ENCODE peak calls at places on chromosomes 12 and 14, in six cellular contexts. E is heart right ventricle; R is CD8-positive, alpha-beta memory T cell; W is CD4-positive, CD25-positive, alpha-beta regulatory T cell; C is right atrium auricular region; Y is tibial nerve. J is an unnamed sample.

GRCh38 chr12:50201987-50202521 is 34.9 kb upstream of the CERS5 start:
- DNase-seq in Y (no peak), E (no peak), W (no peak), R (no peak), C (no peak), J (no peak)

GRCh38 chr12:68119250-68119649 is 40.3 kb downstream of the IFNG start:
- DNase-seq in W (no peak), Y (no peak), E (no peak), C (no peak), R (no peak), J (no peak)

GRCh38 chr12:101924647-101925046 is 47.3 kb downstream of the DRAM1 start:
- DNase-seq in E (no peak), W (no peak), R (no peak), Y (no peak), C (no peak), J (no peak)

GRCh38 chr12:8953773-8954402 is 4.4 kb upstream of the M6PR start:
- DNase-seq in E (peak; percentile 15), Y (no peak), W (peak; percentile 42), C (no peak), R (peak; percentile 84), J (no peak)

GRCh38 chr12:52741378-52742195 is 35.6 kb downstream of the KRT76 start:
- DNase-seq in W (no peak), R (peak; percentile 26), E (peak; percentile 54), Y (peak; percentile 31), C (no peak), J (no peak)

GRCh38 chr14:93941293-93941910 is 14.3 kb downstream of the FAM181A start:
- DNase-seq in Y (no peak), C (no peak), W (no peak), E (no peak), R (no peak), J (no peak)

GRCh38 chr12:4141344-4142270 is 132.0 kb upstream of the CCND2 start:
- DNase-seq in R (no peak), W (no peak), Y (no peak), C (no peak), E (no peak), J (peak; percentile 34)

GRCh38 chr12:111777345-111778045 is 10.8 kb downstream of the ALDH2 start:
- DNase-seq in W (no peak), E (peak; percentile 22), Y (no peak), C (no peak), R (no peak), J (no peak)

GRCh38 chr14:96246535-96246839 is 9.5 kb upstream of the BDKRB1 start:
- DNase-seq in Y (no peak), R (no peak), W (no peak), E (no peak), C (no peak), J (no peak)

GRCh38 chr12:42507031-42507430 is 82.5 kb downstream of the PRICKLE1 start:
- DNase-seq in R (no peak), Y (no peak), C (no peak), E (no peak), W (no peak), J (no peak)

GRCh38 chr12:103028881-103029280 is 71.4 kb downstream of the ASCL1 start:
- DNase-seq in R (no peak), C (no peak), W (no peak), E (no peak), Y (no peak), J (no peak)

GRCh38 chr14:50320279-50320678 is 8.2 kb downstream of the DMAC2L start:
- DNase-seq in E (no peak), C (no peak), R (no peak), Y (no peak), W (no peak), J (no peak)

GRCh38 chr14:68871392-68871791 is 78.5 kb upstream of the ZFP36L1 start:
- DNase-seq in R (no peak), E (no peak), C (no peak), W (no peak), Y (no peak), J (no peak)

GRCh38 chr12:48750769-48751356 is 34.4 kb upstream of the CCNT1 start:
- DNase-seq in E (no peak), Y (no peak), C (no peak), R (no peak), W (no peak), J (no peak)

GRCh38 chr14:58469309-58469708 is 41.8 kb downstream of the KIAA0586 start:
- DNase-seq in R (no peak), W (no peak), E (no peak), Y (no peak), C (no peak), J (no peak)

GRCh38 chr12:92608418-92609091 is 94.2 kb upstream of the PLEKHG7 start:
- DNase-seq in E (no peak), Y (peak; percentile 42), R (peak; percentile 6), C (no peak), W (no peak), J (no peak)

GRCh38 chr12:125053821-125054220 is 11.4 kb upstream of the AACS start:
- DNase-seq in C (no peak), Y (peak; percentile 73), R (no peak), W (no peak), E (no peak), J (no peak)

GRCh38 chr12:32535260-32535999 is 136.1 kb downstream of the FGD4 start:
- DNase-seq in C (peak; percentile 67), Y (peak; percentile 66), E (peak; percentile 85), W (no peak), R (no peak), J (peak; percentile 94)

GRCh38 chr14:88258026-88258425 is 65.0 kb downstream of the KCNK10 start:
- DNase-seq in C (no peak), Y (no peak), W (no peak), E (no peak), R (no peak), J (no peak)

GRCh38 chr12:105330283-105330937 is at the start of gene C12orf75:
- DNase-seq in W (peak; percentile 85), C (no peak), E (peak; percentile 70), R (peak; percentile 89), Y (peak; percentile 50), J (peak; percentile 75)

GRCh38 chr12:55935742-55936151 is 4.8 kb downstream of the DGKA start:
- DNase-seq in E (peak; percentile 50), W (no peak), R (no peak), Y (no peak), C (no peak), J (peak; percentile 49)

GRCh38 chr12:57614178-57614947 is 3.1 kb downstream of the ARHGEF25 start:
- DNase-seq in R (no peak), Y (no peak), W (no peak), E (peak; percentile 58), C (no peak), J (peak; percentile 55)

GRCh38 chr14:58587271-58587670 is 50.5 kb upstream of the DACT1 start:
- DNase-seq in R (no peak), C (no peak), Y (no peak), E (no peak), W (no peak), J (no peak)

GRCh38 chr12:65121956-65122469 is 908 bp upstream of the WIF1 start:
- DNase-seq in E (no peak), C (no peak), Y (no peak), R (no peak), W (no peak), J (no peak)

GRCh38 chr12:65119063-65119462 is 2.0 kb downstream of the WIF1 start:
- DNase-seq in E (no peak), R (no peak), Y (no peak), W (no peak), C (no peak), J (no peak)

GRCh38 chr12:65123435-65124063 is 2.4 kb upstream of the WIF1 start:
- DNase-seq in W (no peak), C (no peak), E (no peak), R (peak; percentile 0), Y (no peak), J (no peak)

GRCh38 chr12:65122661-65123060 is 1.6 kb upstream of the WIF1 start:
- DNase-seq in R (no peak), C (no peak), E (no peak), W (no peak), Y (no peak), J (no peak)

GRCh38 chr12:65121049-65121955 is at the start of gene WIF1:
- DNase-seq in R (peak; percentile 1), E (peak; percentile 14), W (no peak), Y (no peak), C (no peak), J (no peak)
- H3K4me3 ChIP-seq in R (no peak within 1 kb of the TSS), E (peak within 1 kb of the TSS; percentile 42), W (no peak within 1 kb of the TSS), Y (peak within 1 kb of the TSS; percentile 34), C (peak within 1 kb of the TSS; percentile 1), J (peak within 1 kb of the TSS; percentile 31)

DNA sequence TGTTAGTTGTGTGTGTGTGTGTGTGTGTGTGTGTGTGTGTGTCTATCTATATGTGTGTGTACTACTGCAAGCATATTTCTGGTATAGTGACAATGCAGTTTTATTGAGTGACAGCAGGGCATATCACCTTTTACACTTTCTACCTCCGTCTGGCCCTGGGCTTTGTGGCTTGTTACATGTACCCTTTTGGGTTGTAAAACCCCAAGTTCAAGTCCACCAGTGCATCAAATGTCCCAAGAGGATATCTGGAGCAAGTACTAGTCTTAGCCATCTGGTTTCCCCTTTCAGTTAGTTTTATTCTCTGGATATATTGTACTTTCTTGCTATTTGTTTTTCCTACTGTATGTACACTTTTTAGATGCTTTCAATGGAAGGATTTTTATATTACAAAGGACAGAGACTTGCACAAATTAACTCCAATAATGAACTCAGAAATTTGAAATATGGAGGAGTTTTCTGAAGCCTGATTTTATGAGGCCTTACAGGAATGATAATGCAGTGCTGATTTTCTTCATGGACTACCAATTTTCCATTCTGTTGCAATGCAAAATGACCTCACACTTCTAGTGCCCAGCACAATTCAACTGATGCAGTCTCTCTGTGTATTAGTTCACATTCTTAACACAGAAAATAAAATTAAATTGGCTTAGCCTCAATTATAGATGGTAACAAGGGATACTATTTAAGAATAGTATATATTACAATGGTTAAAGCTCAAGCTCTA is 29.1 kb downstream of the SLC16A7 start:
- DNase-seq in Y (no peak), E (no peak), W (no peak), R (no peak), C (no peak), J (no peak)
- H3K4me1 ChIP-seq in Y (peaks cover 5% of the 10 kb centered on the region), E (no peaks in the 10 kb centered on the region), W (no peaks in the 10 kb centered on the region), R (peaks cover 4% of the 10 kb centered on the region), C (no peaks in the 10 kb centered on the region), J (peaks cover 11% of the 10 kb centered on the region)

GRCh38 chr14:39177168-39177545 is 2.1 kb downstream of the PNN start:
- DNase-seq in Y (no peak), C (no peak), R (no peak), W (no peak), E (no peak), J (no peak)
- H3K27ac ChIP-seq in Y (no peak overlapping the region), C (no peak overlapping the region), R (no peak overlapping the region), W (peak overlapping the region; percentile 94), E (no peak overlapping the region), J (no peak overlapping the region)

DNA sequence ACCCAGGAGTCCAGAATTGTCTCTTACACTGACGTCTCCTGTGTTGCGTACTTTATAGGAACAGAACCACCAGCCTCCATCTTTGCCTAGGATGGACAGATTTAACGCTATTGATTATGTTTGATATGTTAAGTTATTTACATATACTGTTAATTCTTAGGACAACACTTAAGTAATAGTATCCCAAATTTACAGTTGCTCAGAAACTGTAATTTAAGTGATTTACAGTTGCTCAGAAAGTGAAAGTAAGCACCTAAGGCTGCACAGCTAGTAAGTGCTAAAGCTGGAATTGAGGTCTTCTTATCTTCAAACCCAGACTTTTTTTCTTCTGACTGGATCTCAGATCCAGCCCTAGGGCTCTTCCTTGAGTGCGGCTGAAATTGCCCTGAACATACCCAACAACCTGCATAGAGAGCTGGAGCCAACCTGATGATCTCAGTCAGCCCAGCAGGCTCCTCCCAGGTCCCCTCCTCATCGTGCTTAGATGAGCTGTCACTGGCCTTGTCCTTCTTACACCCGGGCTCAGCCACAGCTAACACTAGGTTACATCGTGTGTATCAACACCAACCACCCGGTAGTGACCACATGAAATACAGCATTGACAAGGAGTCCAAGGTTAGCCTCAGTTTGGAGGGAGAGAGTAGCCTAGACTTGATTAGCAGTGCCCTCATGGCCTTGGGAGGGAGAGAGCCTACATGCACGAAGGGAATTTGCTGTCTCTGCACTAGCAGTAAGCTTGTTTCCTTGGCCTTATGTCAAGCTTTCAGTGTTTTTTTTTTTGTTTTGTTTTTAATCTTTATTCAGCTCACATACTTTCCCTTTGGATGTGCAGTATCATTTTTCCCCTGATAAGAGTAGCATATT is 111.1 kb upstream of the ARHGAP5 start:
- DNase-seq in E (no peak), Y (no peak), R (no peak), C (no peak), W (no peak), J (no peak)
- H3K4me3 ChIP-seq in E (no peak overlapping the region), Y (no peak overlapping the region), R (no peak overlapping the region), C (no peak overlapping the region), W (peak overlapping the region; percentile 3), J (no peak overlapping the region)

J was measured in heart left ventricle.